ENCODE peak calls at places on chromosomes 16 and 17, in six cellular contexts. One of them, this sample, is unnamed.

GRCh38 chr17:72338847-72339790 is 218.3 kb downstream of the SOX9 start:
- DNase-seq in heart right ventricle: no peak
- DNase-seq in fibroblast of the aortic adventitia: peak; percentile 92
- DNase-seq in GM20000: no peak
- DNase-seq in PC-3: peak; percentile 97
- DNase-seq in neural progenitor cell: no peak
- DNase-seq in this sample: no peak

GRCh38 chr17:81097943-81098308 is 63.0 kb downstream of the BAIAP2 start:
- DNase-seq in heart right ventricle: no peak
- DNase-seq in fibroblast of the aortic adventitia: peak; percentile 5
- DNase-seq in GM20000: no peak
- DNase-seq in PC-3: peak; percentile 79
- DNase-seq in neural progenitor cell: no peak
- DNase-seq in this sample: no peak

GRCh38 chr16:74035816-74036215 is 260.8 kb upstream of the PSMD7 start:
- DNase-seq in heart right ventricle: no peak
- DNase-seq in fibroblast of the aortic adventitia: no peak
- DNase-seq in GM20000: no peak
- DNase-seq in PC-3: peak; percentile 1
- DNase-seq in neural progenitor cell: peak; percentile 52
- DNase-seq in this sample: no peak

GRCh38 chr16:2365895-2366294 is 25.4 kb upstream of the ABCA3 start:
- DNase-seq in heart right ventricle: no peak
- DNase-seq in fibroblast of the aortic adventitia: peak; percentile 74
- DNase-seq in GM20000: no peak
- DNase-seq in PC-3: no peak
- DNase-seq in neural progenitor cell: no peak
- DNase-seq in this sample: no peak

GRCh38 chr17:66406701-66407644 is 104.6 kb downstream of the PRKCA start:
- DNase-seq in heart right ventricle: no peak
- DNase-seq in fibroblast of the aortic adventitia: no peak
- DNase-seq in GM20000: no peak
- DNase-seq in PC-3: no peak
- DNase-seq in neural progenitor cell: no peak
- DNase-seq in this sample: no peak

GRCh38 chr17:33012522-33013033 is 20.9 kb downstream of the SPACA3 start:
- DNase-seq in heart right ventricle: no peak
- DNase-seq in fibroblast of the aortic adventitia: peak; percentile 78
- DNase-seq in GM20000: no peak
- DNase-seq in PC-3: peak; percentile 85
- DNase-seq in neural progenitor cell: no peak
- DNase-seq in this sample: no peak

GRCh38 chr17:82882715-82883446 is 43.1 kb upstream of the ZNF750 start:
- DNase-seq in heart right ventricle: no peak
- DNase-seq in fibroblast of the aortic adventitia: no peak
- DNase-seq in GM20000: no peak
- DNase-seq in PC-3: no peak
- DNase-seq in neural progenitor cell: no peak
- DNase-seq in this sample: peak; percentile 17

GRCh38 chr17:17885029-17885351 is 48.2 kb upstream of the SREBF1 start:
- DNase-seq in heart right ventricle: no peak
- DNase-seq in fibroblast of the aortic adventitia: no peak
- DNase-seq in GM20000: no peak
- DNase-seq in PC-3: no peak
- DNase-seq in neural progenitor cell: peak; percentile 52
- DNase-seq in this sample: no peak

GRCh38 chr16:72818286-72818845 is 229.6 kb downstream of the ZFHX3 start:
- DNase-seq in heart right ventricle: no peak
- DNase-seq in fibroblast of the aortic adventitia: peak; percentile 49
- DNase-seq in GM20000: no peak
- DNase-seq in PC-3: no peak
- DNase-seq in neural progenitor cell: peak; percentile 49
- DNase-seq in this sample: no peak

GRCh38 chr16:85334718-85335583 is 222.7 kb upstream of the CIBAR2 start:
- DNase-seq in heart right ventricle: no peak
- DNase-seq in fibroblast of the aortic adventitia: no peak
- DNase-seq in GM20000: no peak
- DNase-seq in PC-3: peak; percentile 26
- DNase-seq in neural progenitor cell: peak; percentile 85
- DNase-seq in this sample: no peak

GRCh38 chr17:6706996-6707395 is 6.2 kb downstream of the SLC13A5 start:
- DNase-seq in heart right ventricle: no peak
- DNase-seq in fibroblast of the aortic adventitia: no peak
- DNase-seq in GM20000: no peak
- DNase-seq in PC-3: no peak
- DNase-seq in neural progenitor cell: no peak
- DNase-seq in this sample: no peak

GRCh38 chr17:75869282-75870141 is 8.9 kb downstream of the TRIM47 start:
- DNase-seq in heart right ventricle: peak; percentile 65
- DNase-seq in fibroblast of the aortic adventitia: peak; percentile 87
- DNase-seq in GM20000: no peak
- DNase-seq in PC-3: no peak
- DNase-seq in neural progenitor cell: no peak
- DNase-seq in this sample: no peak

GRCh38 chr16:27326251-27326650 is 12.5 kb downstream of the IL4R start:
- DNase-seq in heart right ventricle: no peak
- DNase-seq in fibroblast of the aortic adventitia: no peak
- DNase-seq in GM20000: no peak
- DNase-seq in PC-3: no peak
- DNase-seq in neural progenitor cell: no peak
- DNase-seq in this sample: no peak

GRCh38 chr16:27328937-27329336 is 15.2 kb downstream of the IL4R start:
- DNase-seq in heart right ventricle: no peak
- DNase-seq in fibroblast of the aortic adventitia: no peak
- DNase-seq in GM20000: no peak
- DNase-seq in PC-3: no peak
- DNase-seq in neural progenitor cell: no peak
- DNase-seq in this sample: no peak

GRCh38 chr16:27326738-27327585 is 13.2 kb downstream of the IL4R start:
- DNase-seq in heart right ventricle: peak; percentile 63
- DNase-seq in fibroblast of the aortic adventitia: peak; percentile 96
- DNase-seq in GM20000: no peak
- DNase-seq in PC-3: peak; percentile 88
- DNase-seq in neural progenitor cell: peak; percentile 71
- DNase-seq in this sample: peak; percentile 47

GRCh38 chr16:27325736-27326135 is 12.0 kb downstream of the IL4R start:
- DNase-seq in heart right ventricle: no peak
- DNase-seq in fibroblast of the aortic adventitia: no peak
- DNase-seq in GM20000: no peak
- DNase-seq in PC-3: no peak
- DNase-seq in neural progenitor cell: no peak
- DNase-seq in this sample: no peak

DNA sequence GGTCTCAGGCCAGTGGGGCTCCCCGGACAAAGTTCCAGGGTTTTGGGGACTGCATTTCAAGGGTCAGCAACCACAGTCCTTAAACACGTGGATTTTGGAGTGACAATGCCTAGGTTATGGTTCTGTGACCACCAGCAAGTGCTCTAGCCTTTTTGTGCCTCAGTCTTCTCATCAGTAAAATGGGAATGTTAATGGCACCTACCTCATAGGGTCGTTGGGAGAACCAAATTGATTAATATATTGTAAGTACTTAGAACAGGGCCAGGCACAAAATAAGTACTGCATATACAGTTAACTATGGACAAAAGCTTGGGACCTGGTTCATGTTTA is 13.8 kb downstream of the IL4R start:
- DNase-seq in heart right ventricle: no peak
- DNase-seq in fibroblast of the aortic adventitia: no peak
- DNase-seq in GM20000: no peak
- DNase-seq in PC-3: no peak
- DNase-seq in neural progenitor cell: no peak
- DNase-seq in this sample: no peak
- TF ChIP-seq CTCF in heart right ventricle: no peak
- TF ChIP-seq CTCF in fibroblast of the aortic adventitia: no peak
- TF ChIP-seq CTCF in GM20000: no peak
- TF ChIP-seq CTCF in PC-3: no peak
- TF ChIP-seq CTCF in neural progenitor cell: no peak
- TF ChIP-seq CTCF in this sample: no peak

DNA sequence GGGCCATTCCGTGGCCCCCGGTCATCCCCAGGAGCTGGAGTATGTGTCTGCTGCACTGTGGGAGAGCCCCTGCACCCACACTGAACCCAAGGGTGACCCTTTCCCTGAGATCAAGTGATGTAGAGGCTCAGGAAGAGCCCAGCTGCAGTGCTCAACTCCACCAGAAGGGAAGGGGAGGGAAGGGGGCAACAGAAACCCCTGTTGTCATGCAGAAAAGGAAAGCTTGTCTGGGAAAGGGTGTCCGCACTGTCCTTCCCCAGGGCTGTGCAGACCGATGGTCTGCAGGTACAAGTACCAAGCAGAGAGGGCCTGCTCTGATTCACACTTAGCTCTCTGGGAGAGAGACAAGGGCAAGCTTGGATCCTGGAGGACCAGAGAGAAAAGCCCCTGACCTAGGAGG is 45.7 kb upstream of the TOB1 start:
- DNase-seq in heart right ventricle: no peak
- DNase-seq in fibroblast of the aortic adventitia: no peak
- DNase-seq in GM20000: no peak
- DNase-seq in PC-3: no peak
- DNase-seq in neural progenitor cell: no peak
- DNase-seq in this sample: no peak
- TF ChIP-seq CTCF in heart right ventricle: no peak
- TF ChIP-seq CTCF in fibroblast of the aortic adventitia: no peak
- TF ChIP-seq CTCF in GM20000: no peak
- TF ChIP-seq CTCF in PC-3: no peak
- TF ChIP-seq CTCF in neural progenitor cell: peak; percentile 16
- TF ChIP-seq CTCF in this sample: no peak

GRCh38 chr17:69282002-69282401 is 44.9 kb downstream of the ABCA5 start:
- DNase-seq in heart right ventricle: no peak
- DNase-seq in fibroblast of the aortic adventitia: no peak
- DNase-seq in GM20000: no peak
- DNase-seq in PC-3: no peak
- DNase-seq in neural progenitor cell: no peak
- DNase-seq in this sample: no peak

GRCh38 chr17:69287168-69287567 is 39.8 kb downstream of the ABCA5 start:
- DNase-seq in heart right ventricle: no peak
- DNase-seq in fibroblast of the aortic adventitia: peak; percentile 2
- DNase-seq in GM20000: no peak
- DNase-seq in PC-3: peak; percentile 90
- DNase-seq in neural progenitor cell: no peak
- DNase-seq in this sample: no peak

GRCh38 chr17:69286257-69286656 is 40.7 kb downstream of the ABCA5 start:
- DNase-seq in heart right ventricle: no peak
- DNase-seq in fibroblast of the aortic adventitia: no peak
- DNase-seq in GM20000: no peak
- DNase-seq in PC-3: peak; percentile 87
- DNase-seq in neural progenitor cell: no peak
- DNase-seq in this sample: no peak

GRCh38 chr17:69284646-69285045 is 42.3 kb downstream of the ABCA5 start:
- DNase-seq in heart right ventricle: no peak
- DNase-seq in fibroblast of the aortic adventitia: no peak
- DNase-seq in GM20000: no peak
- DNase-seq in PC-3: no peak
- DNase-seq in neural progenitor cell: no peak
- DNase-seq in this sample: no peak
- TF ChIP-seq CTCF in heart right ventricle: no peak
- TF ChIP-seq CTCF in fibroblast of the aortic adventitia: no peak
- TF ChIP-seq CTCF in GM20000: no peak
- TF ChIP-seq CTCF in PC-3: no peak
- TF ChIP-seq CTCF in neural progenitor cell: no peak
- TF ChIP-seq CTCF in this sample: no peak

DNA sequence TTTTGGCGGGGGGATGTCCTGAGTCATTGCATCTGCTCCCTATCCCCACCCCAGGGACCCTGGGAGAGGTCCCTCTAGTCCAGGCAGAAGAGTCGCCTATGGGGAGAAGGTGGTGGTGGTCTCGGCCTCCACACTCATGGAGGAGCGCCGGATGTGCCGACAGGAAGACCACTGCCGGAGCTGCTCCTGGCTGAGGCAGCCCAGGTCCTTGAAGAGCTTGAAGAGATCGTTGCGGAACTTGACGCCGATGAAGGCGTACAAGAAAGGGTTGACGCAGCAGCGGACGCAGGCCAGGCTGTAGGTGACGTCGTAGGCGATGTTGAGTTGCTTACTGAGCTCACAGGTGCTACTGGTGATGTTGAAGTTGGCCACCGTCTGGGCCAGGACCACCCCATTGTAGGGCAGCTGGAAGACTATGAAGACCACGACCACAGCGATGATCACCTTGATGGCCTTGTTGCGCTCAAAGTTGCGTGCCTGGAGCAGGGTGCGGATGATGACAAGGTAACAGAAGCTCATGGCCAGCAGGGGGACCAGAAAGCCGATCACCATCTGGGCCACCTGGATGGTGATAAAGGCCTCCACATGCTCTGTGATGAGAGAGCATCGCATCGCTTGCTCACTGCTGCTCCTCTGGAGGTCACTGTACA is 10.5 kb downstream of the CCR7 start:
- DNase-seq in heart right ventricle: no peak
- DNase-seq in fibroblast of the aortic adventitia: no peak
- DNase-seq in GM20000: no peak
- DNase-seq in PC-3: no peak
- DNase-seq in neural progenitor cell: no peak
- DNase-seq in this sample: no peak
- TF ChIP-seq CTCF in heart right ventricle: no peak
- TF ChIP-seq CTCF in fibroblast of the aortic adventitia: no peak
- TF ChIP-seq CTCF in GM20000: no peak
- TF ChIP-seq CTCF in PC-3: no peak
- TF ChIP-seq CTCF in neural progenitor cell: no peak
- TF ChIP-seq CTCF in this sample: no peak

GRCh38 chr17:34384822-34385605 is 22.0 kb upstream of the CCL1 start:
- DNase-seq in heart right ventricle: no peak
- DNase-seq in fibroblast of the aortic adventitia: no peak
- DNase-seq in GM20000: no peak
- DNase-seq in PC-3: no peak
- DNase-seq in neural progenitor cell: no peak
- DNase-seq in this sample: no peak

GRCh38 chr17:34379876-34380275 is 16.8 kb upstream of the CCL1 start:
- DNase-seq in heart right ventricle: no peak
- DNase-seq in fibroblast of the aortic adventitia: peak; percentile 37
- DNase-seq in GM20000: no peak
- DNase-seq in PC-3: no peak
- DNase-seq in neural progenitor cell: no peak
- DNase-seq in this sample: no peak

GRCh38 chr17:34383225-34383615 is 20.2 kb upstream of the CCL1 start:
- DNase-seq in heart right ventricle: no peak
- DNase-seq in fibroblast of the aortic adventitia: no peak
- DNase-seq in GM20000: no peak
- DNase-seq in PC-3: no peak
- DNase-seq in neural progenitor cell: no peak
- DNase-seq in this sample: no peak

GRCh38 chr17:34384271-34384670 is 21.2 kb upstream of the CCL1 start:
- DNase-seq in heart right ventricle: no peak
- DNase-seq in fibroblast of the aortic adventitia: no peak
- DNase-seq in GM20000: no peak
- DNase-seq in PC-3: no peak
- DNase-seq in neural progenitor cell: no peak
- DNase-seq in this sample: no peak

GRCh38 chr17:34382586-34383224 is 19.7 kb upstream of the CCL1 start:
- DNase-seq in heart right ventricle: no peak
- DNase-seq in fibroblast of the aortic adventitia: peak; percentile 17
- DNase-seq in GM20000: no peak
- DNase-seq in PC-3: no peak
- DNase-seq in neural progenitor cell: no peak
- DNase-seq in this sample: no peak
- TF ChIP-seq CTCF in heart right ventricle: no peak
- TF ChIP-seq CTCF in fibroblast of the aortic adventitia: no peak
- TF ChIP-seq CTCF in GM20000: no peak
- TF ChIP-seq CTCF in PC-3: no peak
- TF ChIP-seq CTCF in neural progenitor cell: no peak
- TF ChIP-seq CTCF in this sample: no peak

GRCh38 chr17:3732171-3732570 is 8.5 kb downstream of the HASPIN start:
- DNase-seq in heart right ventricle: no peak
- DNase-seq in fibroblast of the aortic adventitia: peak; percentile 27
- DNase-seq in GM20000: peak; percentile 67
- DNase-seq in PC-3: no peak
- DNase-seq in neural progenitor cell: no peak
- DNase-seq in this sample: no peak
- TF ChIP-seq CTCF in heart right ventricle: no peak
- TF ChIP-seq CTCF in fibroblast of the aortic adventitia: no peak
- TF ChIP-seq CTCF in GM20000: peak; percentile 38
- TF ChIP-seq CTCF in PC-3: no peak
- TF ChIP-seq CTCF in neural progenitor cell: no peak
- TF ChIP-seq CTCF in this sample: no peak

This sample was measured in glutamatergic neuron.